ENCODE peak calls at places on chromosomes 5 and 9, in six cellular contexts. Z is CD4-positive, alpha-beta T cell; A is ovary; Y is foreskin keratinocyte; B is IMR-90; V is AG09319. T is an unnamed sample.

GRCh38 chr9:13613296-13613695 is 333.8 kb upstream of the MPDZ start:
- DNase-seq in B (no peak), V (no peak), Z (no peak), A (no peak), Y (no peak), T (no peak)

GRCh38 chr9:34580358-34580757 is 9.2 kb downstream of the CNTFR start:
- DNase-seq in A (no peak), Z (no peak), V (no peak), Y (no peak), B (no peak), T (no peak)

GRCh38 chr5:6718161-6718681 is 5.0 kb downstream of the TENT4A start:
- DNase-seq in V (no peak), Y (no peak), A (peak), Z (no peak), B (no peak), T (no peak)

GRCh38 chr5:161094411-161094810 is 242.4 kb upstream of the ATP10B start:
- DNase-seq in Z (no peak), A (no peak), B (peak), Y (peak), V (no peak), T (no peak)

GRCh38 chr9:12516031-12516430 is 177.2 kb upstream of the TYRP1 start:
- DNase-seq in Y (no peak), Z (no peak), V (no peak), B (no peak), A (no peak), T (no peak)

GRCh38 chr5:33445808-33446207 is 5.0 kb downstream of the TARS1 start:
- DNase-seq in V (no peak), Y (no peak), B (no peak), A (no peak), Z (no peak), T (no peak)

GRCh38 chr9:137030931-137031527 is 859 bp downstream of the FUT7 start:
- DNase-seq in Y (no peak), V (no peak), A (no peak), B (no peak), Z (no peak), T (no peak)

GRCh38 chr9:38101423-38101822 is 32.4 kb upstream of the SHB start:
- DNase-seq in A (no peak), Z (no peak), B (no peak), Y (no peak), V (no peak), T (no peak)

GRCh38 chr9:38671372-38671731 is 48.6 kb downstream of the FAM240B start:
- DNase-seq in A (no peak), V (no peak), Y (no peak), B (no peak), Z (no peak), T (no peak)

GRCh38 chr5:7261049-7261448 is 134.9 kb upstream of the ADCY2 start:
- DNase-seq in A (no peak), Z (no peak), B (no peak), Y (peak), V (peak), T (no peak)

GRCh38 chr9:137049544-137050449 is 3.8 kb upstream of the NPDC1 start:
- DNase-seq in Y (no peak), A (no peak), B (peak), V (no peak), Z (no peak), T (no peak)

GRCh38 chr9:89109666-89110065 is 69.0 kb downstream of the SHC3 start:
- DNase-seq in Y (peak), B (peak), Z (no peak), A (no peak), V (no peak), T (no peak)

GRCh38 chr5:1107167-1108007 is 4.5 kb downstream of the SLC12A7 start:
- DNase-seq in V (no peak), Z (no peak), Y (no peak), A (no peak), B (no peak), T (no peak)

GRCh38 chr9:114989600-114990410 is 59.4 kb upstream of the TNFSF8 start:
- DNase-seq in V (no peak), Y (no peak), A (no peak), Z (peak), B (no peak), T (no peak)

GRCh38 chr9:118009585-118009984 is 305.4 kb downstream of the TLR4 start:
- DNase-seq in B (no peak), A (no peak), Z (no peak), Y (no peak), V (no peak), T (no peak)

GRCh38 chr5:135235551-135236100 is 163.4 kb downstream of the MACROH2A1 start:
- DNase-seq in B (no peak), V (no peak), Y (peak), A (no peak), Z (no peak), T (no peak)

GRCh38 chr5:136810198-136810823 is 445.0 kb upstream of the TRPC7 start:
- DNase-seq in A (no peak), V (peak), Z (no peak), Y (peak), B (peak), T (no peak)

GRCh38 chr5:131068893-131069643 is 96.0 kb downstream of the HINT1 start:
- DNase-seq in A (no peak), Z (peak), Y (no peak), B (no peak), V (no peak), T (no peak)

GRCh38 chr5:79935992-79936643 is 54.9 kb downstream of the MTX3 start:
- DNase-seq in B (peak), Y (no peak), V (no peak), Z (no peak), A (peak), T (no peak)

GRCh38 chr9:134951461-134951860 is 33.7 kb upstream of the FCN1 start:
- DNase-seq in Z (no peak), B (no peak), Y (no peak), V (no peak), A (no peak), T (no peak)

GRCh38 chr5:98489021-98489420 is 284.4 kb upstream of the RGMB start:
- DNase-seq in Y (no peak), Z (no peak), A (no peak), B (no peak), V (no peak), T (no peak)

GRCh38 chr9:112174223-112174964 is 703 bp downstream of the SUSD1 start:
- DNase-seq in V (no peak), Y (no peak), Z (peak), B (peak), A (no peak), T (no peak)

GRCh38 chr5:51566940-51567339 is 183.7 kb downstream of the ISL1 start:
- DNase-seq in Y (peak), A (no peak), V (no peak), B (no peak), Z (no peak), T (no peak)

GRCh38 chr9:12923472-12924009 is 148.7 kb downstream of the LURAP1L start:
- DNase-seq in Y (no peak), Z (no peak), B (peak), A (no peak), V (peak), T (no peak)

GRCh38 chr9:134284273-134284672 is 42.0 kb upstream of the RXRA start:
- DNase-seq in A (no peak), B (no peak), V (no peak), Y (no peak), Z (no peak), T (no peak)

GRCh38 chr9:78213696-78214095 is 22.2 kb upstream of the CEP78 start:
- DNase-seq in Z (no peak), Y (no peak), B (no peak), A (no peak), V (no peak), T (no peak)

GRCh38 chr9:93683331-93684134 is 107.1 kb downstream of the PHF2 start:
- DNase-seq in Z (no peak), A (no peak), Y (no peak), B (no peak), V (no peak), T (no peak)

GRCh38 chr9:120475341-120475740 is 104.6 kb downstream of the CDK5RAP2 start:
- DNase-seq in A (peak), Z (no peak), B (peak), Y (no peak), V (peak), T (no peak)

GRCh38 chr5:179863449-179864085 is 5.0 kb upstream of the MRNIP start:
- DNase-seq in Z (no peak), A (no peak), Y (no peak), V (no peak), B (no peak), T (no peak)

GRCh38 chr5:112279082-112279481 is 140.0 kb downstream of the EPB41L4A start:
- DNase-seq in B (no peak), A (no peak), V (no peak), Y (no peak), Z (no peak), T (no peak)

GRCh38 chr5:1466631-1467265 is 21.5 kb upstream of the SLC6A3 start:
- DNase-seq in Y (no peak), Z (no peak), A (no peak), V (no peak), B (no peak), T (no peak)

GRCh38 chr5:33460210-33460609 is 19.4 kb downstream of the TARS1 start:
- DNase-seq in V (no peak), Z (no peak), B (no peak), Y (peak), A (no peak), T (no peak)

GRCh38 chr9:96219615-96220257 is 82.2 kb downstream of the HSD17B3 start:
- DNase-seq in A (peak), V (no peak), Z (peak), B (no peak), Y (no peak), T (no peak)

GRCh38 chr9:9645006-9645405 is 967.8 kb downstream of the PTPRD start:
- DNase-seq in V (no peak), Z (no peak), A (no peak), B (no peak), Y (no peak), T (no peak)

GRCh38 chr9:133114451-133114885 is 6.6 kb downstream of the RALGDS start:
- DNase-seq in A (no peak), B (peak), Y (no peak), V (no peak), Z (no peak), T (no peak)

GRCh38 chr9:137241490-137242328 is 622 bp downstream of the TUBB4B start:
- DNase-seq in Z (peak), B (peak), Y (peak), V (no peak), A (peak), T (no peak)

DNA sequence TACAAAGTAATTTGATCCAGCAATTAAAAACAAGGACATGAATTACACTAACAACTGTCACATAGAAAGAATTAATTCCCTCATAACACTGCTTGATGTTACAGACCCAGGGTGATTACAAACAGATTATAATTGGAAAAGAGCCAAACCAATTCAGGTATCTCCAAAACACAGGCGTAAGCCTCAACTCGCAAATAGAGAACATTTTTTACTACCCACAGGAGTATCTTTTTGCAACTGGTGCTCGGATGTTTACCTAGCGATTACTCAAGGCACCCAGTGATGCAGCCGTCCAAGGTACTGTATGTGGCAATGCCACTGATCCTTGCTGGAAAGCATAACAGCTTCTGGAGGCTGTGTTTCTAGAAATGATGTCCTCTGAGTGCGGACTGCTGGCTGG is 386.1 kb upstream of the KIF2A start:
- DNase-seq in B (no peak), Y (peak), A (no peak), V (no peak), Z (no peak), T (no peak)
- TF ChIP-seq CTCF in B (no peak), Y (no peak), A (no peak), V (no peak), Z (no peak), T (no peak)

DNA sequence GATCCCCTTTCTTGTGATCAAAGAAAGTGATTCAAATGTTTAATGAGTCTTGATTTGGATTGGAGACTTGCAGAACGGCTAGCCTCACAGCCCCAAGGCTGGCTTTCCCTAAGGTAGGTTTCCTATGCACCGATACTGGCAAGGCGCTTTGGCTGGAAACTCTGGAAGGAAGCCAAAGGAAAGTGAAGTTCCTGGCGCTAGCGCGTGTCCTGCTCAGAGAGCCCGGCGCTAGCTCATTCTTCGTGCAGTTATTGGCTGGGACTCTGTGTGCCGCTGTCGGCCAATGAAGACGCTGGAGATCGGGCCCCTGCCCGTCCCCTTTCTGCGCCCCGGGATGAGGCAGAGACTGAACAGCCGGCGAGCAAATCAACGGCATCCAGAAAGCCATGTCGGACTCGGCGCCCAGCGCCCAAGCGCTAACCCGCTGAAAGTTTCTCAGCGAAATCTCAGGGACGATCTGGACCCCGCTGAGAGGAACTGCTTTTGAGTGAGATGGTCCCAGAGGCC is at the start of gene PCDHGC3:
- DNase-seq in B (peak), Y (peak), A (peak), Z (no peak), V (peak), T (peak)
- TF ChIP-seq CTCF in B (peak), Y (peak), A (peak), Z (no peak), V (peak), T (peak)

DNA sequence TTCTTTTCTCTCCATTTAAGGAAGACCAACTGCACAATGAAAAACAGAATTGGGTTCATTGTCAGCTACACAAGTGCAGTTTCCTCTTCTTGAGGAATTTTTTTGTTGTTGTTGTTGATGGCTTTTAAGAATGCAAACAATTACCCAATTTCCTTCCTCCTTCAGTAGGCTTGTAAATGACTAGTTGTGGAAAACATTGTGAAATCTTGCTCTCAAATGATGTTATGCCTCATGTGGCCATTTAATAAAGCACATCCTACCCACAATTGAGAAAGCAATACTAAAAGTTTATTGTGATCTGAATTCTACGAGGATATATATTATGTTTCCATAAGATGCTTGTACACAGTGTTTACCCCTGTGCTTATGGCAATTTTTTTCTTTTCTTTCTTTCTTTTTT is 171.6 kb downstream of the FAM174A start:
- DNase-seq in Y (peak), V (no peak), B (no peak), A (no peak), Z (no peak), T (no peak)
- TF ChIP-seq CTCF in Y (peak), V (no peak), B (no peak), A (no peak), Z (peak), T (peak)

DNA sequence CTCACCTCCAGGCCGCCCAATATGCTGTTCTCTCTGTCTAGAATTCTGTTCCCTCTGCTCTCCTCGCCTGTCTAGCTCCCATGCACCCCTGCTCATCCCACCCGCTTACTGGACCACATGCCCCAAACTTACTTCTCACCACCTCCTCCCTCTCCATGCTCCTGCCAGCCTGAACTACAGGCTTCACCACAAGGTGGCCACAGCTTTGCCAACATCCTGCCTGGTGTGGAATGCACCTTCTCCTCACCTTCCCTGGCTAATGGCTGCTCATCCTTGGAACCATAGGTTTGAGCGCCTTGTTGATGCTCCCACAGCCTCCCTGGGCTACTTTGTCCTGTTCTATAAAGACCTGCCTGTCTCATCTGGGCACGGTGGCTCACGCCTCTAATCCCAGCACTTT is 9.6 kb downstream of the LAMC3 start:
- DNase-seq in A (no peak), Y (no peak), Z (no peak), V (no peak), B (no peak), T (no peak)
- TF ChIP-seq CTCF in A (no peak), Y (peak), Z (no peak), V (no peak), B (no peak), T (no peak)

DNA sequence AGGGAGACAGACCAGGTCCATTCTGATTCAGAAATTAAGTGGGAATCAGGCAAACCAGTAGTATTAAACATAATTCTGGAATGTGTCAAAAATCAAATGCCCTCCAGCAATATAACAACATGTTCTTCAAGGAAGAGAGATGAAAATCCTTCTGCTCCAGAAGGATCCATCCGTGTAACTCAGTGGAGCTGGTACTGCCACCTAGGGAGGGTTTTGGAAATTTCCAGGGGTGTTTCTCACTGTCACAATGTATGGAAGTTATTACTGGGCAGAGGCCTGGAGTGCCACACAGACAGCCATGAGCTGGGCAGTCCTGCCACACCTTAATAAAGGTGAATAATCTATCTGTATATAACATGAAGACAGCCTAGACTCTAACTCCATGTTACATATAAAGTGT is 87.5 kb downstream of the TTLL11 start:
- DNase-seq in Y (peak), V (no peak), B (peak), Z (no peak), A (no peak), T (no peak)
- TF ChIP-seq CTCF in Y (peak), V (peak), B (peak), Z (no peak), A (no peak), T (no peak)

GRCh38 chr5:155260798-155261197 is 247.2 kb downstream of the KIF4B start:
- DNase-seq in V (no peak), B (no peak), A (no peak), Y (peak), Z (no peak), T (no peak)
- TF ChIP-seq CTCF in V (no peak), B (no peak), A (no peak), Y (peak), Z (no peak), T (no peak)

DNA sequence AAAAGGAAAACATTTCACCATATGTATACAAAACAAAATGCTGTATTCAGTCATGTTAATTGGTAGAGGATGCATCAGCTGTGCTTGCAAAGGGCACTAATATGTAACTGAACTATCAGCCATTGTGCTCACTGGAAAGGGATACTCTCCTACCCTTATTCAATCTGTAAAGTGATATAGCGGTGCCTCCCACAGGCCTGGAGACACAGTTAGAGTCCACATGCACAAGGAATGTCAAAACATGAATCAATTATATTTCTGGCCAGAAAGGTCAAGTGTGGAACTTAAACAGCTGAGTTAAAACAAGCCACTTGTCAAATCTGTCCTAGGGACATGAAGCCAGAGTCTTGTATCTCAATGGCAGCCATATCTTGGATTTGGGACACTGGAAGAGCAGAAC is 71.2 kb upstream of the IZUMO3 start:
- DNase-seq in B (no peak), A (no peak), Z (no peak), Y (no peak), V (no peak), T (no peak)
- TF ChIP-seq CTCF in B (no peak), A (no peak), Z (no peak), Y (peak), V (no peak), T (no peak)

DNA sequence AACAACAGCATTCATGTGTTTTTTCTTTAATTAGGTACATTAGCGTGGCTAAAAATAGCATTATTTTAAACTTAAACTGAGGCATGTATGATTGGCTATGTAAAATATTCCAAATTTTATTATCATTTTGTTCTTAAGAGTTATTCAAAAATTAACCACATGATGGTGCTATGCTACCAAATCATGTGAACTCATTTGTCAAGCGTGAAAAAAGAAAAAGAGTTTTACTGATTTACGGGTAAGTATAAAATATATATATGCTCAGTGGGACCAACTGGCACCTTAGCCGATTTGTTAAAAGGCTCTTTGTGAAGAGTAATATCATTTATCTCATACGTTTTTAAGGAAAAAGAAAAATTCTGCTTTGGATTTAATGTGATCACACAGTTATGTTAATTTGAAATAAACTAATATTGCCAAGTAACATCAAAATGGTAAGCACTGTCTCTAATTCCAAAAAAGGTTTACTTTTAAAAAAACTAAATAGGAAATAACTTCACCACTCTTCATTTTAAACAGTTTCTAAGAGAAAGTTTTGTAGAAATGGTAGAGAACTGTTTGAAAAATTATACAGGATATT is 1042.3 kb downstream of the CDH12 start:
- DNase-seq in Z (no peak), V (no peak), Y (no peak), B (peak), A (no peak), T (no peak)
- TF ChIP-seq CTCF in Z (no peak), V (peak), Y (peak), B (peak), A (no peak), T (peak)

GRCh38 chr5:159971038-159971437 is 37.9 kb upstream of the TTC1 start:
- DNase-seq in A (no peak), V (no peak), Y (no peak), B (peak), Z (no peak), T (no peak)

GRCh38 chr5:159972538-159973362 is 36.2 kb upstream of the TTC1 start:
- DNase-seq in B (no peak), Y (no peak), V (no peak), Z (no peak), A (no peak), T (no peak)

GRCh38 chr5:159969966-159970365 is 39.0 kb upstream of the TTC1 start:
- DNase-seq in Y (no peak), A (no peak), B (no peak), V (no peak), Z (no peak), T (no peak)

GRCh38 chr5:159971514-159971913 is 37.4 kb upstream of the TTC1 start:
- DNase-seq in A (no peak), B (no peak), V (no peak), Y (no peak), Z (no peak), T (no peak)

GRCh38 chr5:159971931-159972461 is 36.9 kb upstream of the TTC1 start:
- DNase-seq in Z (no peak), V (no peak), B (no peak), A (no peak), Y (no peak), T (no peak)
- TF ChIP-seq CTCF in Z (no peak), V (no peak), B (no peak), A (no peak), Y (peak), T (no peak)